ENCODE peak calls at places on chromosomes 12 and 14, in four cellular contexts. G is HepG2, A is WTC11, Z is K562. T is an unnamed sample.

GRCh38 chr12:113299619-113300237 is 35.2 kb downstream of the SLC8B1 start:
- DNase-seq in A (peak; percentile 42), Z (peak; percentile 88), G (peak; percentile 54), T (peak; percentile 80)

GRCh38 chr12:123006977-123007376 is 26.5 kb downstream of the ARL6IP4 start:
- DNase-seq in Z (no peak), G (no peak), A (no peak), T (no peak)

GRCh38 chr14:85512491-85512890 is 17.5 kb upstream of the FLRT2 start:
- DNase-seq in G (no peak), Z (no peak), A (no peak), T (no peak)

GRCh38 chr12:117907108-117907689 is 61.6 kb downstream of the KSR2 start:
- DNase-seq in A (peak; percentile 26), Z (no peak), G (no peak), T (no peak)

GRCh38 chr14:30940886-30941285 is 66.5 kb downstream of the COCH start:
- DNase-seq in G (no peak), A (no peak), Z (no peak), T (no peak)

GRCh38 chr14:94426526-94426925 is 26.1 kb downstream of the SERPINA11 start:
- DNase-seq in A (no peak), Z (no peak), G (no peak), T (no peak)

GRCh38 chr12:49903351-49903699 is 375 bp downstream of the FAIM2 start:
- DNase-seq in G (no peak), A (no peak), Z (no peak), T (no peak)

GRCh38 chr12:120719496-120720233 is 6.0 kb upstream of the ACADS start:
- DNase-seq in A (no peak), G (no peak), Z (no peak), T (no peak)

GRCh38 chr12:89708793-89709156 is at the start of gene ATP2B1:
- DNase-seq in A (peak; percentile 79), Z (peak; percentile 77), G (peak; percentile 55), T (peak; percentile 88)

GRCh38 chr12:131077931-131078391 is 124.3 kb downstream of the ADGRD1 start:
- DNase-seq in Z (no peak), G (no peak), A (no peak), T (no peak)

GRCh38 chr12:15995801-15996200 is 84.7 kb downstream of the DERA start:
- DNase-seq in G (no peak), A (no peak), Z (no peak), T (no peak)

GRCh38 chr12:108852674-108853073 is 4.7 kb downstream of the SSH1 start:
- DNase-seq in A (no peak), Z (no peak), G (no peak), T (no peak)

GRCh38 chr12:45553204-45553603 is 176.3 kb upstream of the ARID2 start:
- DNase-seq in G (no peak), Z (no peak), A (no peak), T (no peak)

GRCh38 chr12:130563322-130563721 is 152.8 kb downstream of the RIMBP2 start:
- DNase-seq in G (peak; percentile 50), Z (no peak), A (no peak), T (no peak)

GRCh38 chr12:94951071-94951639 is 52.3 kb downstream of the NDUFA12 start:
- DNase-seq in G (no peak), Z (no peak), A (no peak), T (no peak)

GRCh38 chr12:72271741-72272661 is at the start of gene TRHDE:
- DNase-seq in A (peak; percentile 64), Z (no peak), G (no peak), T (no peak)

GRCh38 chr12:81668475-81668874 is 90.7 kb downstream of the PPFIA2 start:
- DNase-seq in G (no peak), A (no peak), Z (no peak), T (peak; percentile 20)

GRCh38 chr12:6078378-6079083 is 45.9 kb downstream of the VWF start:
- DNase-seq in A (no peak), G (no peak), Z (no peak), T (no peak)

GRCh38 chr12:27779837-27780611 is at the start of the genes KLHL42 and MANSC4:
- DNase-seq in A (peak; percentile 81), Z (peak; percentile 81), G (peak; percentile 30), T (peak; percentile 75)

GRCh38 chr12:63090716-63091115 is 60.3 kb downstream of the AVPR1A start:
- DNase-seq in A (no peak), Z (no peak), G (no peak), T (no peak)

GRCh38 chr12:108826807-108827721 is 30.3 kb downstream of the SSH1 start:
- DNase-seq in G (no peak), A (no peak), Z (no peak), T (no peak)

GRCh38 chr12:2359725-2360629 is 307.2 kb downstream of the CACNA1C start:
- DNase-seq in Z (no peak), A (no peak), G (no peak), T (no peak)

GRCh38 chr12:47547077-47547476 is 158.8 kb downstream of the RPAP3 start:
- DNase-seq in Z (peak; percentile 15), G (no peak), A (no peak), T (peak; percentile 49)

GRCh38 chr12:2384029-2384386 is 331.2 kb downstream of the CACNA1C start:
- DNase-seq in A (no peak), G (no peak), Z (no peak), T (no peak)

GRCh38 chr14:54567224-54567633 is 301 bp downstream of the SAMD4A start:
- DNase-seq in A (peak; percentile 54), G (no peak), Z (no peak), T (peak; percentile 35)

GRCh38 chr14:101594511-101595148 is 33.3 kb downstream of the DIO3 start:
- DNase-seq in G (no peak), Z (no peak), A (no peak), T (no peak)

GRCh38 chr12:63845726-63846125 is 1.2 kb downstream of the SRGAP1 start:
- DNase-seq in A (no peak), G (peak; percentile 88), Z (no peak), T (no peak)

GRCh38 chr14:106578479-106578878 is 1052.1 kb downstream of the TMEM121 start:
- DNase-seq in G (no peak), Z (no peak), A (no peak), T (no peak)

GRCh38 chr12:115355301-115355700 is 671.3 kb upstream of the TBX3 start:
- DNase-seq in Z (no peak), G (no peak), A (no peak), T (no peak)

GRCh38 chr14:68248481-68249255 is 429.1 kb downstream of the RAD51B start:
- DNase-seq in Z (no peak), A (no peak), G (peak; percentile 54), T (peak; percentile 86)

GRCh38 chr14:103867523-103867953 is 20.2 kb upstream of the PPP1R13B start:
- DNase-seq in A (no peak), G (no peak), Z (no peak), T (no peak)

GRCh38 chr12:95601626-95602025 is 50.4 kb upstream of the USP44 start:
- DNase-seq in G (no peak), Z (no peak), A (no peak), T (no peak)

GRCh38 chr14:32022525-32022924 is 54.6 kb upstream of the ARHGAP5 start:
- DNase-seq in Z (no peak), A (no peak), G (no peak), T (no peak)

GRCh38 chr14:32020882-32021281 is 56.2 kb upstream of the ARHGAP5 start:
- DNase-seq in Z (peak; percentile 17), G (no peak), A (no peak), T (no peak)

GRCh38 chr14:32021341-32021740 is 55.8 kb upstream of the ARHGAP5 start:
- DNase-seq in Z (no peak), A (no peak), G (no peak), T (no peak)

GRCh38 chr14:32023540-32023939 is 53.6 kb upstream of the ARHGAP5 start:
- DNase-seq in Z (no peak), A (no peak), G (no peak), T (no peak)

DNA sequence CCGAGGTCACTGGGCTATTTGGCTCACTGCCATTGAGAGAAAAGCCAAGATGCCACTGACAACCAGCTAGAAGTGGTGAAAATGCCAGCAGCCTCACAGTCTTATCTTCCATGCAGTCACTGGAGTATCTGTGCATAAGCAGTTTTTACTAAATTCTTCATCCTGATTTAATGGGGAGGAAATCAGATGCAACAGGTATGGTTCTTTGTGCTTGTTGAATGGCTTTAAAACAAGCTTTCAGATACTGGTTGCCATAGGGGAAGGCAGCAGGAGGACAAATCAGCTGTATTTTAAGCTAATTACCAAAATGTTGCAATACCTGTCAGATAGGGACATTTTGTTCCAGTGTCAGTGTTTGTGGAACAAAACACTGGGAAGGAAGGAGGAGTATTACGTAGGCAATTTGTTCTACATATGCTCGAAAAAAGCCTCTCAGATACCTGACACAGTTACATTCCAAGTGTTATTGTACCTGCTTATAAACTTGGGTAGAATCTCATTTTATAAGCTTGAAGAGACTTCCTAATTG is 54.1 kb upstream of the ARHGAP5 start:
- DNase-seq in G (no peak), Z (no peak), A (no peak), T (no peak)
- TF ChIP-seq HMGXB4 in G (no peak), Z (no peak), A (no peak), T (no peak)

GRCh38 chr14:78484002-78484401 is 313.8 kb downstream of the NRXN3 start:
- DNase-seq in A (no peak), G (no peak), Z (no peak), T (no peak)

GRCh38 chr14:78486621-78487020 is 316.4 kb downstream of the NRXN3 start:
- DNase-seq in Z (no peak), A (no peak), G (no peak), T (no peak)

GRCh38 chr14:78491015-78491414 is 320.8 kb downstream of the NRXN3 start:
- DNase-seq in G (no peak), Z (no peak), A (no peak), T (no peak)

GRCh38 chr14:78486081-78486480 is 315.9 kb downstream of the NRXN3 start:
- DNase-seq in A (no peak), Z (no peak), G (no peak), T (no peak)
- TF ChIP-seq HMGXB4 in A (no peak), Z (no peak), G (no peak), T (no peak)

GRCh38 chr14:51823706-51824105 is 36.7 kb upstream of the GNG2 start:
- DNase-seq in A (no peak), Z (no peak), G (no peak), T (no peak)

GRCh38 chr14:51825926-51826325 is 34.5 kb upstream of the GNG2 start:
- DNase-seq in Z (no peak), A (no peak), G (no peak), T (no peak)

GRCh38 chr14:51822499-51822898 is 37.9 kb upstream of the GNG2 start:
- DNase-seq in Z (no peak), A (no peak), G (no peak), T (no peak)

GRCh38 chr14:51824191-51824590 is 36.2 kb upstream of the GNG2 start:
- DNase-seq in G (no peak), Z (no peak), A (no peak), T (no peak)

GRCh38 chr14:51828017-51828797 is 32.2 kb upstream of the GNG2 start:
- DNase-seq in Z (no peak), G (no peak), A (no peak), T (peak; percentile 31)
- TF ChIP-seq HMGXB4 in Z (no peak), G (no peak), A (no peak), T (no peak)

GRCh38 chr12:58310828-58311273 is 369.5 kb downstream of the ATP23 start:
- DNase-seq in Z (peak; percentile 12), G (peak; percentile 28), A (no peak), T (peak; percentile 75)

GRCh38 chr12:58310368-58310767 is 369.0 kb downstream of the ATP23 start:
- DNase-seq in Z (no peak), A (no peak), G (no peak), T (peak; percentile 72)

GRCh38 chr12:58313091-58313855 is 371.9 kb downstream of the ATP23 start:
- DNase-seq in G (no peak), Z (no peak), A (no peak), T (no peak)

GRCh38 chr12:58316926-58317325 is 375.6 kb downstream of the ATP23 start:
- DNase-seq in G (no peak), Z (no peak), A (no peak), T (no peak)

GRCh38 chr12:58314610-58315009 is 373.2 kb downstream of the ATP23 start:
- DNase-seq in G (no peak), Z (no peak), A (no peak), T (no peak)
- TF ChIP-seq HMGXB4 in G (no peak), Z (no peak), A (no peak), T (no peak)